ENCODE peak calls at places on chromosomes 7 and 10, in six cellular contexts. H, G, L, J, R and T are unnamed samples.

GRCh38 chr10:283916-284356 is 148.7 kb downstream of the ZMYND11 start:
- DNase-seq in H (no peak), G (peak), L (no peak), J (no peak), R (no peak), T (no peak)

GRCh38 chr10:99930731-99931550 is 78.8 kb downstream of the DNMBP start:
- DNase-seq in H (no peak), G (no peak), L (peak), J (peak), R (no peak), T (no peak)

GRCh38 chr7:116173051-116174028 is 37.0 kb upstream of the TES start:
- DNase-seq in H (no peak), G (no peak), L (peak), J (peak), R (peak), T (peak)

GRCh38 chr10:12720217-12720981 is 281.1 kb downstream of the CCDC3 start:
- DNase-seq in H (no peak), G (peak), L (peak), J (peak), R (no peak), T (no peak)

GRCh38 chr10:92574545-92575377 is 868 bp upstream of the IDE start:
- DNase-seq in H (no peak), G (no peak), L (no peak), J (peak), R (peak), T (no peak)

GRCh38 chr10:122127943-122128342 is 139.0 kb downstream of the TACC2 start:
- DNase-seq in H (no peak), G (no peak), L (no peak), J (no peak), R (no peak), T (no peak)

GRCh38 chr7:30771859-30772429 is 727 bp downstream of the MINDY4 start:
- DNase-seq in H (no peak), G (no peak), L (no peak), J (no peak), R (peak), T (no peak)

GRCh38 chr7:114835861-114836260 is 86.0 kb upstream of the MDFIC start:
- DNase-seq in H (no peak), G (no peak), L (no peak), J (no peak), R (no peak), T (no peak)

GRCh38 chr10:60521974-60522405 is 132.3 kb upstream of the ANK3 start:
- DNase-seq in H (no peak), G (no peak), L (peak), J (peak), R (peak), T (peak)

GRCh38 chr10:69172241-69172998 is 7.6 kb upstream of the SUPV3L1 start:
- DNase-seq in H (no peak), G (no peak), L (no peak), J (no peak), R (no peak), T (no peak)

GRCh38 chr10:121597504-121598241 is 571 bp downstream of the FGFR2 start:
- DNase-seq in H (no peak), G (peak), L (no peak), J (no peak), R (peak), T (peak)

GRCh38 chr10:48390933-48391845 is 84.7 kb downstream of the MAPK8 start:
- DNase-seq in H (no peak), G (no peak), L (no peak), J (peak), R (no peak), T (no peak)

GRCh38 chr7:89238156-89238555 is 442.6 kb upstream of the TEX47 start:
- DNase-seq in H (no peak), G (no peak), L (no peak), J (peak), R (no peak), T (no peak)

GRCh38 chr7:1564603-1565022 is 5.2 kb downstream of the PSMG3 start:
- DNase-seq in H (no peak), G (no peak), L (no peak), J (peak), R (no peak), T (no peak)

GRCh38 chr7:130024390-130024789 is 26.8 kb downstream of the ZC3HC1 start:
- DNase-seq in H (no peak), G (no peak), L (no peak), J (peak), R (no peak), T (no peak)

GRCh38 chr7:139526578-139527544 is 3.4 kb downstream of the CLEC2L start:
- DNase-seq in H (no peak), G (no peak), L (no peak), J (peak), R (no peak), T (no peak)

GRCh38 chr7:132065193-132065972 is 509.0 kb upstream of the PODXL start:
- DNase-seq in H (peak), G (peak), L (peak), J (peak), R (no peak), T (no peak)

GRCh38 chr7:47458057-47458456 is 123.9 kb downstream of the TNS3 start:
- DNase-seq in H (no peak), G (peak), L (peak), J (peak), R (no peak), T (no peak)

GRCh38 chr7:116949941-116950801 is 3.1 kb upstream of the ST7 start:
- DNase-seq in H (no peak), G (no peak), L (no peak), J (no peak), R (no peak), T (no peak)

GRCh38 chr10:128211064-128211504 is 84.9 kb upstream of the MKI67 start:
- DNase-seq in H (peak), G (no peak), L (no peak), J (no peak), R (no peak), T (no peak)

GRCh38 chr7:6278749-6279310 is 6.4 kb upstream of the CYTH3 start:
- DNase-seq in H (no peak), G (no peak), L (no peak), J (no peak), R (no peak), T (no peak)

GRCh38 chr7:84784450-84784849 is 402.4 kb downstream of the SEMA3D start:
- DNase-seq in H (no peak), G (no peak), L (no peak), J (no peak), R (no peak), T (no peak)

DNA sequence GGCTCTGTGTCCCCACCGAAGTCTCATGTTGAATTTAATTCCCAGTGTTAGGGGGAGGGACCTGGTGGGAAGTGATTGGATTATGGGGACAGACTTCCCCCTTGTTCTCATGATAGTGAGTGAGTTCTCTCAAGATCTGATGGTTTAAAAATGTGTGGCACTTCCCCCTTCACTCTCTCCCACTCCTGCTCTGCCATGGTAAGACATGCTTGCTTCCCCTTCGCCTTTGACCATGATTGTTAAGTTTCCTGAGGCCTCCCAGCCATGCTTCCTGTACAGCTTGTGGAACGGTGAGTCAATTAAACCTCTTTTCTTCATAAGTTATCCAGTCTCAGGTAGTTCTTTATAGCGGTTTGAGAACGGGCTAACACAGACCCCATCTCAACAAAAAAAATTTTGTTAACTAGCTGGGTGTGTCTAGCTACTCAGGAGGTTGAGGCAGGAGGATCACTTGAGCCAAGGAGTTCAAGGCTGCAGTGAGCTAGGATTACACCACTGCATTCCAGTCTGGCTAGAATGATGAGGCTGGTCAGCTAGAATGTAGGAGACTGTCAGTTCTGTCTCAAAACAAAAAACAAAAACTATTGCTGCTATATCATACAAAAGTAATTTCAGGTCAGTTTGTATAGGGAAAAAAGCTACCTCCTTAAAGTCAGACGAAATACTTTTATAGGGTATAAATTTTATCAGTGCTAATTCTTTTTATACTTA is 57.7 kb downstream of the ATAD1 start:
- DNase-seq in H (no peak), G (no peak), L (peak), J (peak), R (no peak), T (no peak)
- TF ChIP-seq CTCF in H (no peak), G (no peak), L (no peak), J (no peak), R (no peak), T (no peak)

GRCh38 chr7:9502269-9502668 is 1068.9 kb downstream of the NXPH1 start:
- DNase-seq in H (no peak), G (no peak), L (no peak), J (no peak), R (no peak), T (no peak)

GRCh38 chr7:9498303-9498702 is 1064.9 kb downstream of the NXPH1 start:
- DNase-seq in H (no peak), G (no peak), L (no peak), J (no peak), R (no peak), T (no peak)
- TF ChIP-seq CTCF in H (peak), G (no peak), L (no peak), J (no peak), R (no peak), T (no peak)

DNA sequence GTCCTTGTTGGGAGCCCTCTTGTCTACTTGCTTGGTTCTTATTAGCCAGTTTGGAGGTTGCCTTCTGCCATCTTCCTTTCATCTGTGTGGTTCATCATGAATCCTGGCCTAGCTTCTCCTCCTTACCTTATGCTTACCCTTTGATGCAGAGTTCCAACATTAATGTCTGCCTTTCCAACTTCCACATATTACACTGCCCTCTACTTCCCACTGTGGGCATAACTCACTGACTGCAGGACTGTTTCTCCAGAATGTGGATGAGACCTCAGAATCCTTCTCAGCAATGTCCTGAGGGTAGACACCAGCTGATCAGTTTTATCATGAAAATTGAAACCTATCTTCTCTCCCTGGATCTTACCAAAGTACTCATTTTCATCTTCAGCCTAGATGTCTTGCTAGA is 491.0 kb downstream of the LRMDA start:
- DNase-seq in H (no peak), G (no peak), L (no peak), J (peak), R (no peak), T (no peak)
- TF ChIP-seq CTCF in H (no peak), G (no peak), L (peak), J (peak), R (peak), T (no peak)

GRCh38 chr10:97679594-97679993 is 7.4 kb downstream of the AVPI1 start:
- DNase-seq in H (no peak), G (no peak), L (no peak), J (no peak), R (no peak), T (no peak)

GRCh38 chr10:97682042-97682441 is 5.0 kb downstream of the AVPI1 start:
- DNase-seq in H (no peak), G (no peak), L (no peak), J (no peak), R (no peak), T (no peak)

GRCh38 chr10:97673736-97674525 is 13.1 kb downstream of the AVPI1 start:
- DNase-seq in H (no peak), G (no peak), L (no peak), J (peak), R (no peak), T (no peak)

GRCh38 chr10:97676770-97677581 is 10.1 kb downstream of the AVPI1 start:
- DNase-seq in H (no peak), G (no peak), L (peak), J (peak), R (peak), T (peak)
- TF ChIP-seq CTCF in H (peak), G (peak), L (peak), J (peak), R (peak), T (peak)

DNA sequence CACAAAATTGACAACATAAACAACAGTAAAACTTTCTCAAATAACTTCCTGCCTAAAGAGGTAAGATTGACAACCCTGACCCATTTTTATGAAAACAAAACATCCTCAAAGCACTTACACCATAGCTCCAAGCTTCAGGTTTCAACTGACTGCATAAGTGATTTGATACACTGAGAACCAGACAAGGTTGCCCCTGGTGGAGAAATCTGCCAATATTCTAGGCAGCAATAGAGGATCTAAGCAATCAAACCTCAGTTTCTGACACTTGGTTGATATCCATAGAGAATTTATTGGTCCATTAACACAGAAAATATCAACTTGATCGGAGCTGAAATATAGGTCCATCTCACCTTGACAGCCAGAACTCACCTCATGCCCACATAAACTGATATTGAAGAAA is 147.8 kb downstream of the ELAPOR2 start:
- DNase-seq in H (no peak), G (no peak), L (no peak), J (no peak), R (peak), T (no peak)
- TF ChIP-seq CTCF in H (peak), G (no peak), L (no peak), J (no peak), R (peak), T (peak)

DNA sequence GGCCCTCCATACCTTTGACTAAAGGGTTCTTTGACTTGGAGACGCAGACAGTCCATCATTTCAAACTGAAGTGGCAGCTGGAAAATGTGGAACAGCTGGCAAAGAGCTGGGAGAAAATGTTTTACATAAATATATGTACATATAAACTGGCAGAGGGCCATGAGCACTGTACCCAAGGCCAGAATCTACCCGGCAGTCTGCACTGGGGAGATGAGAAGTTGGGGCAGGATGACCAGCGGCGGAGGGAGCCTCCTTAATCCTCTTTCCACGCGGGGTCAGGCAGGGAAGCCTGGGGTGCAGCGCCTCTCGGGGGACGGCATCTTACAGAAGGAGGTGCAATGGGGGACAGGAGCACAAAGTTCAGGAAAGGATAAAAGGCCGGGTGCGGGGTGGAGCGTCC is 1.3 kb downstream of the GLI3 start:
- DNase-seq in H (no peak), G (peak), L (no peak), J (no peak), R (peak), T (no peak)
- TF ChIP-seq CTCF in H (no peak), G (no peak), L (no peak), J (no peak), R (no peak), T (no peak)